ENCODE peak calls at places on chromosome 1, in four cellular contexts. H, K, Q and F are unnamed samples.

GRCh38 chr1:167563579-167564246 is 10.2 kb upstream of the CREG1 start:
- DNase-seq in H (no peak), K (peak; percentile 79), Q (no peak), F (no peak)

GRCh38 chr1:85818371-85818770 is 110.1 kb upstream of the ZNHIT6 start:
- DNase-seq in H (peak; percentile 49), K (no peak), Q (no peak), F (no peak)

GRCh38 chr1:68293122-68293521 is 60.8 kb upstream of the WLS start:
- DNase-seq in H (no peak), K (no peak), Q (no peak), F (no peak)

GRCh38 chr1:81430955-81431646 is 369.6 kb upstream of the ADGRL2 start:
- DNase-seq in H (no peak), K (no peak), Q (no peak), F (peak; percentile 17)

GRCh38 chr1:155396874-155397476 is 76.3 kb downstream of the RUSC1 start:
- DNase-seq in H (peak; percentile 12), K (peak; percentile 55), Q (no peak), F (peak; percentile 32)

GRCh38 chr1:167229719-167230385 is 9.2 kb downstream of the POU2F1 start:
- DNase-seq in H (peak; percentile 40), K (peak; percentile 41), Q (no peak), F (no peak)

GRCh38 chr1:199725002-199725401 is 302.5 kb upstream of the NR5A2 start:
- DNase-seq in H (no peak), K (no peak), Q (no peak), F (no peak)

GRCh38 chr1:156657161-156657970 is 15.4 kb downstream of the BCAN start:
- DNase-seq in H (peak; percentile 44), K (peak; percentile 84), Q (no peak), F (peak; percentile 97)

GRCh38 chr1:76158126-76158525 is 83.6 kb downstream of the ST6GALNAC3 start:
- DNase-seq in H (no peak), K (no peak), Q (no peak), F (no peak)

GRCh38 chr1:231121533-231121932 is 40.3 kb upstream of the TRIM67 start:
- DNase-seq in H (no peak), K (no peak), Q (no peak), F (no peak)

GRCh38 chr1:161382214-161383019 is 14.7 kb upstream of the CFAP126 start:
- DNase-seq in H (peak; percentile 73), K (peak; percentile 70), Q (peak; percentile 48), F (no peak)

GRCh38 chr1:20496241-20496661 is 10.2 kb upstream of the CAMK2N1 start:
- DNase-seq in H (no peak), K (no peak), Q (peak; percentile 65), F (no peak)

GRCh38 chr1:216640100-216640499 is 83.1 kb downstream of the ESRRG start:
- DNase-seq in H (no peak), K (no peak), Q (no peak), F (no peak)

GRCh38 chr1:153548722-153549695 is at the start of gene S100A3:
- DNase-seq in H (peak; percentile 89), K (no peak), Q (no peak), F (no peak)

GRCh38 chr1:52602328-52603300 is at the start of gene GPX7:
- DNase-seq in H (no peak), K (no peak), Q (no peak), F (no peak)

GRCh38 chr1:2240251-2241156 is 12.4 kb downstream of the SKI start:
- DNase-seq in H (no peak), K (peak; percentile 41), Q (no peak), F (no peak)

GRCh38 chr1:151047925-151048644 is 534 bp downstream of the C1orf56 start:
- DNase-seq in H (peak; percentile 83), K (peak; percentile 67), Q (peak; percentile 58), F (no peak)

GRCh38 chr1:38990401-38990745 is 703 bp upstream of the AKIRIN1 start:
- DNase-seq in H (no peak), K (no peak), Q (no peak), F (no peak)

GRCh38 chr1:62356257-62356835 is 37.1 kb upstream of the KANK4 start:
- DNase-seq in H (peak; percentile 35), K (no peak), Q (no peak), F (no peak)

GRCh38 chr1:9671377-9672140 is 20.0 kb downstream of the PIK3CD start:
- DNase-seq in H (peak; percentile 69), K (no peak), Q (peak; percentile 74), F (no peak)

GRCh38 chr1:56017336-56017735 is 562.0 kb downstream of the PLPP3 start:
- DNase-seq in H (no peak), K (no peak), Q (no peak), F (no peak)

GRCh38 chr1:179709841-179710329 is 33.2 kb upstream of the FAM163A start:
- DNase-seq in H (no peak), K (no peak), Q (no peak), F (no peak)

GRCh38 chr1:240099748-240100147 is 8.1 kb downstream of the FMN2 start:
- DNase-seq in H (no peak), K (no peak), Q (no peak), F (no peak)

GRCh38 chr1:214685906-214686305 is 82.9 kb downstream of the CENPF start:
- DNase-seq in H (no peak), K (no peak), Q (no peak), F (no peak)

GRCh38 chr1:208942394-208942793 is 641.1 kb upstream of the CAMK1G start:
- DNase-seq in H (no peak), K (no peak), Q (no peak), F (no peak)

GRCh38 chr1:234240680-234241079 is 132.6 kb upstream of the COA6 start:
- DNase-seq in H (no peak), K (no peak), Q (no peak), F (no peak)

GRCh38 chr1:198978523-198978922 is 339.7 kb downstream of the PTPRC start:
- DNase-seq in H (no peak), K (no peak), Q (no peak), F (no peak)

GRCh38 chr1:36094621-36095061 is 5.9 kb downstream of the ADPRS start:
- DNase-seq in H (no peak), K (no peak), Q (no peak), F (no peak)

GRCh38 chr1:75901371-75901770 is 30.8 kb downstream of the ASB17 start:
- DNase-seq in H (no peak), K (no peak), Q (no peak), F (no peak)

GRCh38 chr1:153670257-153670858 is 435 bp downstream of the ILF2 start:
- DNase-seq in H (no peak), K (no peak), Q (no peak), F (no peak)

GRCh38 chr1:55127827-55128343 is 87.3 kb downstream of the USP24 start:
- DNase-seq in H (peak; percentile 29), K (no peak), Q (no peak), F (no peak)

GRCh38 chr1:2921970-2922686 is 99.1 kb upstream of the ACTRT2 start:
- DNase-seq in H (peak; percentile 7), K (peak; percentile 11), Q (no peak), F (no peak)

GRCh38 chr1:1240348-1240732 is 6.2 kb downstream of the C1QTNF12 start:
- DNase-seq in H (no peak), K (no peak), Q (no peak), F (no peak)

GRCh38 chr1:36769886-36770830 is 264.2 kb downstream of the GRIK3 start:
- DNase-seq in H (no peak), K (no peak), Q (no peak), F (no peak)

GRCh38 chr1:33322870-33323585 is 2.1 kb upstream of the A3GALT2 start:
- DNase-seq in H (no peak), K (no peak), Q (no peak), F (no peak)

GRCh38 chr1:79100385-79100784 is 93.9 kb upstream of the ADGRL4 start:
- DNase-seq in H (no peak), K (no peak), Q (no peak), F (no peak)

GRCh38 chr1:46333300-46334029 is 7.1 kb upstream of the NSUN4 start:
- DNase-seq in H (peak; percentile 51), K (peak; percentile 77), Q (peak; percentile 63), F (no peak)

DNA sequence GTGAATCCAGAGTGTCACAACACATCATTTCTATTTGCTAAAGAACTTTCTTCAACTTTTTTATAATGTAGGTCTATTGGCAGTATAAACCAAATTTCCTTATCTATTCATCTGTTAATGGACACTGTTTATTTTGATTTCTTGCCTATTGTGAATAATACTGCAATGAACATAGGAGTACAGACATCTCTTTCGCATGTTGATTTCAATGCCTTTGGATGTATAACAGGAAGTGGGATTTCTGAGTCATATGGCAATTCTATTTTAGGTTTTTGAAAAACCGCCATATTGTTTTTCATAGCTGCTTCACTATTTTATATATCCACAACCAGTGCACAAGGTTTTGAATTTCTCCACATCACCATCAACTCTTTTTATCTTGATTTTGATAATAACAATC is 198.7 kb downstream of the KCNT2 start:
- DNase-seq in H (no peak), K (no peak), Q (no peak), F (no peak)
- TF ChIP-seq MAX in H (no peak), K (no peak), Q (no peak), F (no peak)

DNA sequence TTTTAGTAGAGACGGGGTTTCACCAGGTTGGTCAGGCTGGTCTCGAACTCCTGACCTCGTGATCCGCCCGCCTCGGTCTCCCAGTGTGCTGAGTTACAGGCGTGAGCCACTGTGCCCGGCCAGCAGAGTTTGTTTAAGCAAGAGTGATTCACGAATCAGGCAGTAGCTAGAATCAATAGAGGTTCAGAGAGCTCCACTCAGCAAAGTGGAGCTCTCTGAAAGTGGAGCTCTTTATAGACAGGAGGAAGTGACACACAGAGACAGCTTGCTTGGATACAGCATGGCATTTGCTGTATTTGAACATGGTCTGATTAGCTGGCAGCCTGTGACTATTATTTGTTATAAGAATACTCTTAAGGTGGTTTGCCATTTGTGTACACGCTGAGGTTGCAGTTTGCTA is 27.1 kb upstream of the CD34 start:
- DNase-seq in H (peak; percentile 78), K (no peak), Q (peak; percentile 67), F (no peak)
- TF ChIP-seq JUN in H (no peak), K (no peak), Q (no peak), F (no peak)

DNA sequence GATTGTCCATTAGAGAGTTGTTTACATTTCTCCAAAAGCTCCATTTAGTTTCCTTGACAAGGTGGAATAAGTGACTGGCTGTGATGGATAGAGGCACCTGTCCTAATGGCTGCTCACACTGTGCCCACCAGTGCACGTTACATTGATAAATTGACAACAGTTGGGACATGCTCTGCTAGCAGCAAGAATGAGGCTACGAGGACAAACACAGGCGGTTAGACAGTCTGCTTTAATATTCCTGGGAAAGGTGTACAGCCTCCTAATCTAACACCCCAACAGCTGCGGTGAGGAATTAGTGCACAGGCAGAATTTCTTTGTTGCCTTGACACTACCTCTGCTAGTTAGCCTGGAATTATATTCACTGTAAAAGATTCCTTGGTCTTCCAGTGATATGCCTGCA is 354.9 kb downstream of the LMO4 start:
- DNase-seq in H (no peak), K (no peak), Q (no peak), F (no peak)
- TF ChIP-seq HDAC2 in H (no peak), K (no peak), Q (no peak), F (no peak)

GRCh38 chr1:6275826-6276764 is 15.2 kb upstream of the GPR153 start:
- DNase-seq in H (no peak), K (peak; percentile 53), Q (no peak), F (no peak)
- TF ChIP-seq MAX in H (no peak), K (peak; percentile 88), Q (no peak), F (no peak)